ENCODE peak calls at places on chromosomes 5 and 9, in eight cellular contexts. V, I, O, T, B, W, J and L are unnamed samples.

GRCh38 chr9:31210982-31211570 is 1173.4 kb upstream of the ACO1 start:
- DNase-seq in V (no peak), I (peak; percentile 28), O (peak; percentile 83), T (no peak), B (no peak), W (no peak), J (no peak), L (no peak)

GRCh38 chr5:157143127-157143959 is 678 bp upstream of the MED7 start:
- DNase-seq in V (no peak), I (peak; percentile 60), O (peak; percentile 7), T (no peak), B (peak; percentile 8), W (peak; percentile 61), J (no peak), L (peak; percentile 28)

GRCh38 chr9:82255533-82255932 is 267.0 kb downstream of the SPATA31D1 start:
- DNase-seq in V (no peak), I (no peak), O (no peak), T (no peak), B (no peak), W (no peak), J (no peak), L (no peak)

GRCh38 chr9:89153618-89154017 is 25.0 kb downstream of the SHC3 start:
- DNase-seq in V (no peak), I (no peak), O (no peak), T (no peak), B (no peak), W (no peak), J (no peak), L (no peak)

GRCh38 chr5:137856916-137857862 is 10.5 kb upstream of the MYOT start:
- DNase-seq in V (no peak), I (no peak), O (no peak), T (no peak), B (no peak), W (no peak), J (no peak), L (no peak)

GRCh38 chr5:102666164-102666951 is 88.7 kb upstream of the PAM start:
- DNase-seq in V (no peak), I (peak; percentile 53), O (peak; percentile 94), T (no peak), B (no peak), W (no peak), J (no peak), L (no peak)

GRCh38 chr9:134486127-134486995 is 155.2 kb upstream of the COL5A1 start:
- DNase-seq in V (no peak), I (no peak), O (no peak), T (no peak), B (no peak), W (no peak), J (no peak), L (no peak)

GRCh38 chr9:131671150-131671549 is 68.7 kb downstream of the RAPGEF1 start:
- DNase-seq in V (no peak), I (peak; percentile 8), O (no peak), T (no peak), B (no peak), W (no peak), J (no peak), L (no peak)

GRCh38 chr9:135707449-135708138 is 5.6 kb downstream of the KCNT1 start:
- DNase-seq in V (no peak), I (no peak), O (no peak), T (no peak), B (no peak), W (no peak), J (no peak), L (no peak)

GRCh38 chr9:93022721-93023520 is 35.6 kb upstream of the SUSD3 start:
- DNase-seq in V (no peak), I (no peak), O (no peak), T (no peak), B (no peak), W (no peak), J (no peak), L (no peak)

GRCh38 chr5:77974576-77974975 is 198.4 kb upstream of the TBCA start:
- DNase-seq in V (no peak), I (no peak), O (no peak), T (no peak), B (no peak), W (no peak), J (no peak), L (no peak)

GRCh38 chr5:66306844-66307315 is 162.8 kb downstream of the SREK1 start:
- DNase-seq in V (no peak), I (no peak), O (no peak), T (no peak), B (no peak), W (no peak), J (no peak), L (no peak)

GRCh38 chr5:170313344-170313743 is 15.8 kb upstream of the LCP2 start:
- DNase-seq in V (no peak), I (no peak), O (no peak), T (no peak), B (no peak), W (no peak), J (no peak), L (no peak)

GRCh38 chr5:73174100-73174815 is 1.3 kb downstream of the TMEM174 start:
- DNase-seq in V (no peak), I (peak; percentile 54), O (peak; percentile 38), T (no peak), B (no peak), W (no peak), J (no peak), L (no peak)

GRCh38 chr5:72499090-72499489 is 8.1 kb downstream of the ZNF366 start:
- DNase-seq in V (no peak), I (no peak), O (no peak), T (no peak), B (no peak), W (no peak), J (no peak), L (no peak)

GRCh38 chr5:135488727-135489465 is 36.7 kb upstream of the TIFAB start:
- DNase-seq in V (no peak), I (peak; percentile 94), O (peak; percentile 88), T (peak; percentile 45), B (peak; percentile 49), W (peak; percentile 84), J (no peak), L (peak; percentile 28)

GRCh38 chr9:125407974-125408900 is 146.6 kb downstream of the GAPVD1 start:
- DNase-seq in V (no peak), I (peak; percentile 96), O (peak; percentile 75), T (peak; percentile 27), B (peak; percentile 32), W (peak; percentile 86), J (peak; percentile 75), L (peak; percentile 43)

GRCh38 chr5:168714046-168714445 is 134.9 kb upstream of the PANK3 start:
- DNase-seq in V (no peak), I (no peak), O (no peak), T (no peak), B (no peak), W (no peak), J (no peak), L (no peak)

GRCh38 chr5:96247097-96247675 is 185.9 kb downstream of the PCSK1 start:
- DNase-seq in V (no peak), I (no peak), O (no peak), T (no peak), B (peak; percentile 5), W (no peak), J (no peak), L (peak; percentile 79)

GRCh38 chr5:167993771-167994170 is 297.7 kb upstream of the WWC1 start:
- DNase-seq in V (no peak), I (no peak), O (peak; percentile 12), T (no peak), B (no peak), W (no peak), J (no peak), L (no peak)